ENCODE peak calls at places on chromosomes 4 and X, in nine cellular contexts. One of them, this sample, is unnamed.

GRCh38 chr4:103361926-103362325 is 163.8 kb upstream of the CENPE start:
- DNase-seq in stimulated activated CD4-positive, alpha-beta T cell treated with anti-CD3 and anti-CD28 coated beads, Interleukin-2, amount 100 ng/mL, for 4 hours: no peak
- DNase-seq in Caki2: no peak
- DNase-seq in WTC11: no peak
- DNase-seq in GM23248: no peak
- DNase-seq in NCI-H1417: no peak
- DNase-seq in H1: no peak
- DNase-seq in T-helper 22 cell: no peak
- DNase-seq in BE2C: no peak
- DNase-seq in this sample: no peak

GRCh38 chrX:77894921-77895886 is at the start of gene MAGT1:
- DNase-seq in stimulated activated CD4-positive, alpha-beta T cell treated with anti-CD3 and anti-CD28 coated beads, Interleukin-2, amount 100 ng/mL, for 4 hours: peak
- DNase-seq in H1: peak
- DNase-seq in WTC11: peak
- DNase-seq in T-helper 22 cell: peak
- DNase-seq in NCI-H1417: peak
- DNase-seq in GM23248: peak
- DNase-seq in BE2C: peak
- DNase-seq in Caki2: peak
- DNase-seq in this sample: peak

GRCh38 chr4:98804403-98804802 is 124.5 kb downstream of the EIF4E start:
- DNase-seq in H1: no peak
- DNase-seq in NCI-H1417: no peak
- DNase-seq in GM23248: no peak
- DNase-seq in stimulated activated CD4-positive, alpha-beta T cell treated with anti-CD3 and anti-CD28 coated beads, Interleukin-2, amount 100 ng/mL, for 4 hours: no peak
- DNase-seq in BE2C: no peak
- DNase-seq in Caki2: no peak
- DNase-seq in WTC11: no peak
- DNase-seq in T-helper 22 cell: no peak
- DNase-seq in this sample: no peak

GRCh38 chr4:18067031-18067430 is 45.5 kb upstream of the LCORL start:
- DNase-seq in BE2C: no peak
- DNase-seq in GM23248: no peak
- DNase-seq in T-helper 22 cell: no peak
- DNase-seq in WTC11: no peak
- DNase-seq in Caki2: no peak
- DNase-seq in H1: no peak
- DNase-seq in NCI-H1417: no peak
- DNase-seq in stimulated activated CD4-positive, alpha-beta T cell treated with anti-CD3 and anti-CD28 coated beads, Interleukin-2, amount 100 ng/mL, for 4 hours: no peak
- DNase-seq in this sample: no peak

GRCh38 chr4:88177981-88178632 is 19.7 kb upstream of the ABCG2 start:
- DNase-seq in H1: peak
- DNase-seq in T-helper 22 cell: no peak
- DNase-seq in stimulated activated CD4-positive, alpha-beta T cell treated with anti-CD3 and anti-CD28 coated beads, Interleukin-2, amount 100 ng/mL, for 4 hours: no peak
- DNase-seq in WTC11: peak
- DNase-seq in Caki2: peak
- DNase-seq in BE2C: no peak
- DNase-seq in GM23248: peak
- DNase-seq in NCI-H1417: no peak
- DNase-seq in this sample: peak

GRCh38 chrX:152915541-152916241 is 17.8 kb downstream of the ZNF185 start:
- DNase-seq in BE2C: peak
- DNase-seq in GM23248: peak
- DNase-seq in T-helper 22 cell: no peak
- DNase-seq in WTC11: peak
- DNase-seq in H1: peak
- DNase-seq in stimulated activated CD4-positive, alpha-beta T cell treated with anti-CD3 and anti-CD28 coated beads, Interleukin-2, amount 100 ng/mL, for 4 hours: no peak
- DNase-seq in Caki2: peak
- DNase-seq in NCI-H1417: peak
- DNase-seq in this sample: peak

GRCh38 chrX:124093222-124093621 is 131.7 kb downstream of the STAG2 start:
- DNase-seq in stimulated activated CD4-positive, alpha-beta T cell treated with anti-CD3 and anti-CD28 coated beads, Interleukin-2, amount 100 ng/mL, for 4 hours: no peak
- DNase-seq in BE2C: no peak
- DNase-seq in NCI-H1417: no peak
- DNase-seq in WTC11: no peak
- DNase-seq in H1: no peak
- DNase-seq in Caki2: no peak
- DNase-seq in T-helper 22 cell: no peak
- DNase-seq in GM23248: no peak
- DNase-seq in this sample: no peak

GRCh38 chr4:2817701-2818350 is 24.9 kb downstream of the SH3BP2 start:
- DNase-seq in BE2C: peak
- DNase-seq in WTC11: peak
- DNase-seq in GM23248: peak
- DNase-seq in stimulated activated CD4-positive, alpha-beta T cell treated with anti-CD3 and anti-CD28 coated beads, Interleukin-2, amount 100 ng/mL, for 4 hours: no peak
- DNase-seq in Caki2: no peak
- DNase-seq in H1: peak
- DNase-seq in T-helper 22 cell: no peak
- DNase-seq in NCI-H1417: peak
- DNase-seq in this sample: peak

GRCh38 chr4:180751009-180751408 is 1492.2 kb upstream of the TENM3 start:
- DNase-seq in Caki2: peak
- DNase-seq in NCI-H1417: no peak
- DNase-seq in WTC11: no peak
- DNase-seq in H1: no peak
- DNase-seq in GM23248: peak
- DNase-seq in BE2C: no peak
- DNase-seq in stimulated activated CD4-positive, alpha-beta T cell treated with anti-CD3 and anti-CD28 coated beads, Interleukin-2, amount 100 ng/mL, for 4 hours: no peak
- DNase-seq in T-helper 22 cell: no peak
- DNase-seq in this sample: no peak

GRCh38 chrX:112424166-112424565 is 255.6 kb downstream of the LHFPL1 start:
- DNase-seq in GM23248: no peak
- DNase-seq in NCI-H1417: no peak
- DNase-seq in T-helper 22 cell: no peak
- DNase-seq in BE2C: no peak
- DNase-seq in H1: no peak
- DNase-seq in WTC11: no peak
- DNase-seq in stimulated activated CD4-positive, alpha-beta T cell treated with anti-CD3 and anti-CD28 coated beads, Interleukin-2, amount 100 ng/mL, for 4 hours: no peak
- DNase-seq in Caki2: no peak
- DNase-seq in this sample: no peak

GRCh38 chr4:122776916-122777315 is 44.4 kb downstream of the BBS12 start:
- DNase-seq in Caki2: no peak
- DNase-seq in T-helper 22 cell: no peak
- DNase-seq in GM23248: no peak
- DNase-seq in H1: no peak
- DNase-seq in WTC11: no peak
- DNase-seq in NCI-H1417: peak
- DNase-seq in stimulated activated CD4-positive, alpha-beta T cell treated with anti-CD3 and anti-CD28 coated beads, Interleukin-2, amount 100 ng/mL, for 4 hours: no peak
- DNase-seq in BE2C: no peak
- DNase-seq in this sample: no peak